ENCODE peak calls at places on chromosomes 5 and 9, in seven cellular contexts. C is germinal center; B is Calu3; W is stimulated activated effector memory CD8-positive, alpha-beta T cell treated with anti-CD3 and anti-CD28 coated beads, Interleukin-12 subunit alpha, Interleukin-12 subunit beta, amount 100 ng/mL, for 72 hours; Q is NCI-H1092 treated with DMSO at 0.1 percent for 48 hours; K is K562; Y is neural crest cell. V is an unnamed sample.

GRCh38 chr5:119532637-119533036 is 80.3 kb downstream of the HSD17B4 start:
- DNase-seq in C (no peak), B (no peak), K (peak), Y (no peak), W (no peak), Q (no peak), V (no peak)

GRCh38 chr5:167837127-167837526 is 454.3 kb upstream of the WWC1 start:
- DNase-seq in C (no peak), B (no peak), Y (no peak), K (no peak), W (no peak), Q (no peak), V (no peak)

GRCh38 chr9:130444565-130445221 is at the start of gene ASS1:
- DNase-seq in C (peak), Q (peak), K (peak), W (no peak), B (peak), Y (no peak), V (no peak)

GRCh38 chr5:143010335-143010734 is 240.2 kb downstream of the ARHGAP26 start:
- DNase-seq in Q (peak), W (no peak), K (no peak), B (no peak), Y (no peak), C (no peak), V (no peak)

GRCh38 chr9:134855231-134855899 is 25.2 kb upstream of the FCN2 start:
- DNase-seq in W (no peak), C (no peak), B (no peak), Y (no peak), Q (no peak), K (no peak), V (no peak)

GRCh38 chr9:90394866-90395265 is 247.8 kb downstream of the DIRAS2 start:
- DNase-seq in K (no peak), C (no peak), B (no peak), Q (no peak), W (no peak), Y (no peak), V (no peak)

GRCh38 chr5:83653669-83654068 is 67.0 kb downstream of the HAPLN1 start:
- DNase-seq in Q (no peak), B (no peak), K (no peak), W (no peak), C (no peak), Y (no peak), V (no peak)

GRCh38 chr5:151151263-151151660 is 6.3 kb downstream of the ANXA6 start:
- DNase-seq in B (no peak), K (no peak), Q (no peak), C (no peak), W (no peak), Y (no peak), V (no peak)

GRCh38 chr9:99299214-99300102 is 77.4 kb downstream of the SEC61B start:
- DNase-seq in W (no peak), K (no peak), C (no peak), B (peak), Y (no peak), Q (peak), V (no peak)

GRCh38 chr9:133913571-133914369 is 78.4 kb downstream of the VAV2 start:
- DNase-seq in Y (no peak), K (no peak), B (no peak), C (no peak), Q (no peak), W (no peak), V (no peak)

GRCh38 chr5:179614745-179615144 is 8.7 kb downstream of the HNRNPH1 start:
- DNase-seq in Y (no peak), B (no peak), Q (no peak), K (no peak), W (no peak), C (no peak), V (no peak)

GRCh38 chr5:31232273-31232888 is 38.9 kb downstream of the CDH6 start:
- DNase-seq in B (peak), Q (peak), C (peak), Y (peak), K (peak), W (no peak), V (no peak)

GRCh38 chr5:122144236-122144635 is 14.9 kb downstream of the ZNF474 start:
- DNase-seq in W (no peak), Q (no peak), Y (no peak), K (no peak), C (no peak), B (no peak), V (no peak)

GRCh38 chr9:95268681-95269080 is 48.8 kb downstream of the FANCC start:
- DNase-seq in Y (no peak), K (peak), B (peak), Q (peak), W (no peak), C (no peak), V (peak)

GRCh38 chr9:27073841-27074728 is 34.9 kb upstream of the TEK start:
- DNase-seq in W (no peak), Q (no peak), K (no peak), B (no peak), Y (no peak), C (no peak), V (no peak)

GRCh38 chr9:128892223-128892892 is 10.4 kb downstream of the LRRC8A start:
- DNase-seq in B (peak), K (peak), W (no peak), Y (no peak), C (no peak), Q (no peak), V (no peak)

GRCh38 chr9:108156270-108156998 is 666.9 kb upstream of the KLF4 start:
- DNase-seq in K (peak), Y (no peak), C (no peak), Q (no peak), W (no peak), B (peak), V (no peak)

GRCh38 chr5:9348296-9348996 is 197.4 kb downstream of the SEMA5A start:
- DNase-seq in B (no peak), W (no peak), C (no peak), Q (no peak), Y (no peak), K (no peak), V (no peak)

GRCh38 chr5:134003957-134004625 is 684 bp downstream of the VDAC1 start:
- DNase-seq in C (peak), W (peak), B (peak), K (peak), Q (peak), Y (peak), V (no peak)

GRCh38 chr5:132418876-132419275 is 49.4 kb downstream of the SLC22A5 start:
- DNase-seq in K (no peak), C (no peak), Y (no peak), Q (no peak), B (no peak), W (no peak), V (no peak)

GRCh38 chr5:119341452-119342349 is 14.1 kb upstream of the TNFAIP8 start:
- DNase-seq in C (peak), K (no peak), B (no peak), Y (no peak), Q (no peak), W (peak), V (no peak)

GRCh38 chr5:61162832-61163567 is 732 bp upstream of the SMIM15 start:
- DNase-seq in Y (no peak), W (peak), Q (peak), C (no peak), B (peak), K (peak), V (no peak)

GRCh38 chr5:111741270-111741669 is 15.7 kb downstream of the NREP start:
- DNase-seq in Y (no peak), B (no peak), W (no peak), K (no peak), C (no peak), Q (peak), V (no peak)

GRCh38 chr5:133861161-133861737 is 107.2 kb downstream of the C5orf15 start:
- DNase-seq in W (no peak), C (peak), K (no peak), Q (no peak), B (no peak), Y (no peak), V (no peak)

GRCh38 chr5:178431777-178432155 is 158.4 kb downstream of the COL23A1 start:
- DNase-seq in Y (no peak), C (no peak), W (no peak), K (no peak), Q (no peak), B (no peak), V (no peak)

GRCh38 chr5:169609716-169610115 is 26.1 kb downstream of the SPDL1 start:
- DNase-seq in K (no peak), Q (no peak), B (no peak), W (no peak), Y (no peak), C (no peak), V (no peak)

GRCh38 chr9:97502222-97502983 is 937 bp downstream of the TMOD1 start:
- DNase-seq in W (no peak), Y (no peak), Q (no peak), B (peak), K (peak), C (peak), V (no peak)

GRCh38 chr5:154697335-154697734 is 57.8 kb upstream of the LARP1 start:
- DNase-seq in C (no peak), B (no peak), K (no peak), Q (no peak), W (no peak), Y (no peak), V (no peak)

GRCh38 chr5:98631311-98632054 is 142.0 kb upstream of the RGMB start:
- DNase-seq in Q (no peak), B (no peak), W (no peak), C (no peak), K (no peak), Y (no peak), V (no peak)

GRCh38 chr5:43514471-43514815 is 505 bp downstream of the C5orf34 start:
- DNase-seq in C (no peak), B (no peak), Y (no peak), K (no peak), W (no peak), Q (no peak), V (no peak)

GRCh38 chr5:60195083-60195482 is 301.6 kb upstream of the PDE4D start:
- DNase-seq in Y (no peak), Q (no peak), C (no peak), K (no peak), B (no peak), W (no peak), V (no peak)

GRCh38 chr5:98769256-98770157 is 4.0 kb upstream of the RGMB start:
- DNase-seq in Y (peak), B (peak), C (peak), Q (peak), K (no peak), W (peak), V (no peak)

GRCh38 chr5:32057157-32058096 is 116.7 kb downstream of the GOLPH3 start:
- DNase-seq in C (no peak), Y (no peak), K (no peak), B (no peak), W (no peak), Q (no peak), V (no peak)

GRCh38 chr9:35757527-35758275 is 3.6 kb upstream of the MSMP start:
- DNase-seq in B (no peak), Y (no peak), K (peak), C (no peak), Q (peak), W (no peak), V (no peak)

GRCh38 chr9:87718852-87719612 is 6.9 kb upstream of the CTSL start:
- DNase-seq in C (no peak), Y (no peak), K (no peak), W (no peak), B (no peak), Q (no peak), V (no peak)

GRCh38 chr9:34332370-34332964 is 3.1 kb downstream of the NUDT2 start:
- DNase-seq in B (no peak), W (no peak), K (peak), C (no peak), Q (peak), Y (no peak), V (no peak)

GRCh38 chr5:105167092-105167491 is 1604.5 kb upstream of the NUDT12 start:
- DNase-seq in B (no peak), Y (no peak), Q (no peak), K (no peak), W (no peak), C (no peak), V (peak)

GRCh38 chr9:91422832-91423711 is 560 bp downstream of the NFIL3 start:
- DNase-seq in Y (peak), B (peak), K (peak), Q (peak), W (peak), C (peak), V (no peak)

GRCh38 chr5:150641006-150641570 is 628 bp downstream of the SYNPO start:
- DNase-seq in W (no peak), K (no peak), Y (no peak), B (no peak), C (no peak), Q (no peak), V (no peak)

V was measured in iPS DF 19.7.